ENCODE peak calls at places on chromosomes 2 and 18, in ten cellular contexts. One of them, this sample, is unnamed.

GRCh38 chr2:201680743-201681142 is 17.7 kb downstream of the MPP4 start:
- DNase-seq in uterus: no peak
- DNase-seq in BJ: no peak
- DNase-seq in IMR-90: no peak
- DNase-seq in adrenal gland: no peak
- DNase-seq in tibial artery: no peak
- DNase-seq in fibroblast of lung: peak
- DNase-seq in coronary artery: no peak
- DNase-seq in upper lobe of left lung: no peak
- DNase-seq in brain microvascular endothelial cell: no peak
- DNase-seq in this sample: no peak

GRCh38 chr18:68219867-68220266 is 495.0 kb downstream of the TMX3 start:
- DNase-seq in uterus: no peak
- DNase-seq in BJ: peak
- DNase-seq in IMR-90: peak
- DNase-seq in adrenal gland: no peak
- DNase-seq in tibial artery: no peak
- DNase-seq in fibroblast of lung: no peak
- DNase-seq in coronary artery: no peak
- DNase-seq in upper lobe of left lung: no peak
- DNase-seq in brain microvascular endothelial cell: no peak
- DNase-seq in this sample: peak

GRCh38 chr2:19667536-19667949 is 234.2 kb downstream of the TTC32 start:
- DNase-seq in uterus: no peak
- DNase-seq in BJ: no peak
- DNase-seq in IMR-90: no peak
- DNase-seq in adrenal gland: no peak
- DNase-seq in tibial artery: no peak
- DNase-seq in fibroblast of lung: no peak
- DNase-seq in coronary artery: peak
- DNase-seq in upper lobe of left lung: no peak
- DNase-seq in brain microvascular endothelial cell: no peak
- DNase-seq in this sample: no peak

GRCh38 chr2:64649626-64650025 is 4.1 kb downstream of the SERTAD2 start:
- DNase-seq in uterus: no peak
- DNase-seq in BJ: no peak
- DNase-seq in IMR-90: no peak
- DNase-seq in adrenal gland: no peak
- DNase-seq in tibial artery: no peak
- DNase-seq in fibroblast of lung: no peak
- DNase-seq in coronary artery: no peak
- DNase-seq in upper lobe of left lung: peak
- DNase-seq in brain microvascular endothelial cell: no peak
- DNase-seq in this sample: no peak

GRCh38 chr2:17643031-17643615 is 102.6 kb downstream of the VSNL1 start:
- DNase-seq in uterus: peak
- DNase-seq in BJ: peak
- DNase-seq in IMR-90: peak
- DNase-seq in adrenal gland: peak
- DNase-seq in tibial artery: peak
- DNase-seq in fibroblast of lung: peak
- DNase-seq in coronary artery: no peak
- DNase-seq in upper lobe of left lung: no peak
- DNase-seq in brain microvascular endothelial cell: peak
- DNase-seq in this sample: peak

GRCh38 chr18:58202406-58202730 is 158.3 kb downstream of the NEDD4L start:
- DNase-seq in uterus: peak
- DNase-seq in BJ: no peak
- DNase-seq in IMR-90: peak
- DNase-seq in adrenal gland: no peak
- DNase-seq in tibial artery: no peak
- DNase-seq in fibroblast of lung: no peak
- DNase-seq in coronary artery: no peak
- DNase-seq in upper lobe of left lung: no peak
- DNase-seq in brain microvascular endothelial cell: peak
- DNase-seq in this sample: no peak

GRCh38 chr2:216246741-216247140 is 125.5 kb downstream of the MARCHF4 start:
- DNase-seq in uterus: no peak
- DNase-seq in BJ: no peak
- DNase-seq in IMR-90: no peak
- DNase-seq in adrenal gland: no peak
- DNase-seq in tibial artery: no peak
- DNase-seq in fibroblast of lung: no peak
- DNase-seq in coronary artery: no peak
- DNase-seq in upper lobe of left lung: no peak
- DNase-seq in brain microvascular endothelial cell: no peak
- DNase-seq in this sample: no peak

GRCh38 chr2:48589170-48589767 is 28.4 kb upstream of the GTF2A1L start:
- DNase-seq in uterus: peak
- DNase-seq in BJ: no peak
- DNase-seq in IMR-90: peak
- DNase-seq in adrenal gland: peak
- DNase-seq in tibial artery: peak
- DNase-seq in fibroblast of lung: peak
- DNase-seq in coronary artery: no peak
- DNase-seq in upper lobe of left lung: no peak
- DNase-seq in brain microvascular endothelial cell: peak
- DNase-seq in this sample: no peak

GRCh38 chr18:22322251-22322691 is 95.4 kb downstream of the CTAGE1 start:
- DNase-seq in uterus: peak
- DNase-seq in BJ: no peak
- DNase-seq in IMR-90: no peak
- DNase-seq in adrenal gland: peak
- DNase-seq in tibial artery: peak
- DNase-seq in fibroblast of lung: peak
- DNase-seq in coronary artery: no peak
- DNase-seq in upper lobe of left lung: no peak
- DNase-seq in brain microvascular endothelial cell: no peak
- DNase-seq in this sample: no peak

GRCh38 chr2:152028182-152028862 is 70.5 kb downstream of the CACNB4 start:
- DNase-seq in uterus: no peak
- DNase-seq in BJ: no peak
- DNase-seq in IMR-90: peak
- DNase-seq in adrenal gland: no peak
- DNase-seq in tibial artery: no peak
- DNase-seq in fibroblast of lung: peak
- DNase-seq in coronary artery: no peak
- DNase-seq in upper lobe of left lung: no peak
- DNase-seq in brain microvascular endothelial cell: peak
- DNase-seq in this sample: no peak

GRCh38 chr2:88006912-88007439 is 9.4 kb downstream of the RNU2-63P start:
- DNase-seq in uterus: no peak
- DNase-seq in BJ: no peak
- DNase-seq in IMR-90: no peak
- DNase-seq in adrenal gland: no peak
- DNase-seq in tibial artery: no peak
- DNase-seq in fibroblast of lung: no peak
- DNase-seq in coronary artery: no peak
- DNase-seq in upper lobe of left lung: no peak
- DNase-seq in brain microvascular endothelial cell: no peak
- DNase-seq in this sample: no peak

GRCh38 chr2:88002359-88002707 is 14.0 kb downstream of the RNU2-63P start:
- DNase-seq in uterus: no peak
- DNase-seq in BJ: no peak
- DNase-seq in IMR-90: no peak
- DNase-seq in adrenal gland: no peak
- DNase-seq in tibial artery: no peak
- DNase-seq in fibroblast of lung: no peak
- DNase-seq in coronary artery: no peak
- DNase-seq in upper lobe of left lung: no peak
- DNase-seq in brain microvascular endothelial cell: no peak
- DNase-seq in this sample: no peak

GRCh38 chr2:88005776-88006175 is 10.6 kb downstream of the RNU2-63P start:
- DNase-seq in uterus: no peak
- DNase-seq in BJ: no peak
- DNase-seq in IMR-90: no peak
- DNase-seq in adrenal gland: no peak
- DNase-seq in tibial artery: no peak
- DNase-seq in fibroblast of lung: no peak
- DNase-seq in coronary artery: no peak
- DNase-seq in upper lobe of left lung: no peak
- DNase-seq in brain microvascular endothelial cell: no peak
- DNase-seq in this sample: no peak

GRCh38 chr2:88003074-88003755 is 13.1 kb downstream of the RNU2-63P start:
- DNase-seq in uterus: no peak
- DNase-seq in BJ: no peak
- DNase-seq in IMR-90: no peak
- DNase-seq in adrenal gland: no peak
- DNase-seq in tibial artery: no peak
- DNase-seq in fibroblast of lung: peak
- DNase-seq in coronary artery: no peak
- DNase-seq in upper lobe of left lung: peak
- DNase-seq in brain microvascular endothelial cell: no peak
- DNase-seq in this sample: no peak
- H3K4me3 ChIP-seq in uterus: no peak
- H3K4me3 ChIP-seq in BJ: no peak
- H3K4me3 ChIP-seq in IMR-90: no peak
- H3K4me3 ChIP-seq in adrenal gland: no peak
- H3K4me3 ChIP-seq in tibial artery: no peak
- H3K4me3 ChIP-seq in fibroblast of lung: no peak
- H3K4me3 ChIP-seq in coronary artery: no peak
- H3K4me3 ChIP-seq in upper lobe of left lung: no peak
- H3K4me3 ChIP-seq in brain microvascular endothelial cell: peak
- H3K4me3 ChIP-seq in this sample: no peak

DNA sequence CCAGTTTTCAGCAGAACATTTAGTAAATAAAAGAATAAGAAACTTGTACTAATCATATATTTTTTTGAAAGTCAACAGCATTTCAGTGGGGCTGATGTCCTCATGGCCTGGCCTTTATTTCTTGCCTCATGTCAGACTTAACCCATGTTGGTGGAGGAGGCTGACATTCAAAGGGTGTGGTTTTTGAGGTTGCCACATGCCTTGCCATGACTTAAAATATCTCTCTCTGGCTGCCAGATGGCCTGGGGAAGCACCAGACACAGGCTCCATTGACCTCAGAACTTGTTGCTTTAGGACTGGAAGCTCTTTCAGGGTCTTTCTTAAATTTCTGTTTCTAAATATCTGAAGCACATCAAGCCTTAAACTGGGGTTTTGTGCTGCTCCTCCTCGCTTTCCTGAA is 32.5 kb upstream of the CD28 start:
- DNase-seq in uterus: no peak
- DNase-seq in BJ: no peak
- DNase-seq in IMR-90: no peak
- DNase-seq in adrenal gland: no peak
- DNase-seq in tibial artery: peak
- DNase-seq in fibroblast of lung: peak
- DNase-seq in coronary artery: no peak
- DNase-seq in upper lobe of left lung: no peak
- DNase-seq in brain microvascular endothelial cell: no peak
- DNase-seq in this sample: no peak
- TF ChIP-seq CTCF in uterus: no peak
- TF ChIP-seq CTCF in BJ: no peak
- TF ChIP-seq CTCF in IMR-90: no peak
- TF ChIP-seq CTCF in adrenal gland: no peak
- TF ChIP-seq CTCF in tibial artery: no peak
- TF ChIP-seq CTCF in fibroblast of lung: no peak
- TF ChIP-seq CTCF in coronary artery: no peak
- TF ChIP-seq CTCF in upper lobe of left lung: no peak
- TF ChIP-seq CTCF in brain microvascular endothelial cell: no peak
- TF ChIP-seq CTCF in this sample: no peak

GRCh38 chr2:67214585-67215184 is 182.4 kb upstream of the ETAA1 start:
- DNase-seq in uterus: no peak
- DNase-seq in BJ: no peak
- DNase-seq in IMR-90: no peak
- DNase-seq in adrenal gland: no peak
- DNase-seq in tibial artery: no peak
- DNase-seq in fibroblast of lung: no peak
- DNase-seq in coronary artery: no peak
- DNase-seq in upper lobe of left lung: no peak
- DNase-seq in brain microvascular endothelial cell: no peak
- DNase-seq in this sample: no peak
- H3K4me3 ChIP-seq in uterus: no peak
- H3K4me3 ChIP-seq in BJ: no peak
- H3K4me3 ChIP-seq in IMR-90: no peak
- H3K4me3 ChIP-seq in adrenal gland: no peak
- H3K4me3 ChIP-seq in tibial artery: no peak
- H3K4me3 ChIP-seq in fibroblast of lung: no peak
- H3K4me3 ChIP-seq in coronary artery: no peak
- H3K4me3 ChIP-seq in upper lobe of left lung: no peak
- H3K4me3 ChIP-seq in brain microvascular endothelial cell: no peak
- H3K4me3 ChIP-seq in this sample: no peak

GRCh38 chr18:24296273-24296672 is 101.4 kb downstream of the OSBPL1A start:
- DNase-seq in uterus: no peak
- DNase-seq in BJ: no peak
- DNase-seq in IMR-90: peak
- DNase-seq in adrenal gland: no peak
- DNase-seq in tibial artery: no peak
- DNase-seq in fibroblast of lung: peak
- DNase-seq in coronary artery: no peak
- DNase-seq in upper lobe of left lung: no peak
- DNase-seq in brain microvascular endothelial cell: no peak
- DNase-seq in this sample: no peak
- TF ChIP-seq CTCF in uterus: no peak
- TF ChIP-seq CTCF in BJ: no peak
- TF ChIP-seq CTCF in IMR-90: no peak
- TF ChIP-seq CTCF in adrenal gland: no peak
- TF ChIP-seq CTCF in tibial artery: no peak
- TF ChIP-seq CTCF in fibroblast of lung: no peak
- TF ChIP-seq CTCF in coronary artery: no peak
- TF ChIP-seq CTCF in upper lobe of left lung: no peak
- TF ChIP-seq CTCF in brain microvascular endothelial cell: no peak
- TF ChIP-seq CTCF in this sample: no peak

DNA sequence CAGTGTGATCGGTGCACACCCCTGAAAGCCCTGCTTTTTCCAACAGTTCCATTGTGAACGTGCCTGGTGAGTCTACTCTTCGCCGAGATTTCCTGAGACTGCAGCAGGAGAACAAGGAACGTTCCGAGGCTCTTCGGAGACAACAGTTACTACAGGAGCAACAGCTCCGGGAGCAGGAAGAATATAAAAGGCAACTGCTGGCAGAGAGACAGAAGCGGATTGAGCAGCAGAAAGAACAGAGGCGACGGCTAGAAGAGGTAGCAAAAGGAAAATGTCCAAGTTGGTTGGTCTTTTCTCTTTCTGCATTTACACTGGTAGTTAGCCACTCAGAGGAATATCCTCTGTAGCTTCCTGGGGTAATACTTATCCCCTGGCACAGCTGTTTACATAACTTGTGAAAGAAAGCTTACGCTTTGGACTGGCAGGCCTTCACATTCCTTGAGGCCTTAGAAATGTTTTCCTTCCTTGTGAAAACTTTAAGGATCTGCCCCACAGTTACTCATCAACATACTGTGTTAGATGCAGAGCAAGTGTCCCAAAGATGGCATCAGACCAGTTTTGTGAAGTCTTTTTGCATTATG is 146.6 kb downstream of the MAP4K4 start:
- DNase-seq in uterus: no peak
- DNase-seq in BJ: no peak
- DNase-seq in IMR-90: peak
- DNase-seq in adrenal gland: no peak
- DNase-seq in tibial artery: no peak
- DNase-seq in fibroblast of lung: peak
- DNase-seq in coronary artery: no peak
- DNase-seq in upper lobe of left lung: no peak
- DNase-seq in brain microvascular endothelial cell: peak
- DNase-seq in this sample: peak
- H3K4me3 ChIP-seq in uterus: no peak
- H3K4me3 ChIP-seq in BJ: no peak
- H3K4me3 ChIP-seq in IMR-90: no peak
- H3K4me3 ChIP-seq in adrenal gland: no peak
- H3K4me3 ChIP-seq in tibial artery: no peak
- H3K4me3 ChIP-seq in fibroblast of lung: no peak
- H3K4me3 ChIP-seq in coronary artery: peak
- H3K4me3 ChIP-seq in upper lobe of left lung: no peak
- H3K4me3 ChIP-seq in brain microvascular endothelial cell: no peak
- H3K4me3 ChIP-seq in this sample: no peak